ENCODE peak calls at places on chromosomes 11 and 22, in ten cellular contexts. One of them, this sample, is unnamed.

GRCh38 chr22:26589845-26590524 is at the start of gene TPST2:
- DNase-seq in CD4-positive, alpha-beta T cell: peak; percentile 74
- DNase-seq in psoas muscle: peak; percentile 81
- DNase-seq in ovary: peak; percentile 87
- DNase-seq in fibroblast of mammary gland: peak; percentile 49
- DNase-seq in GM06990: peak; percentile 85
- DNase-seq in transverse colon: peak; percentile 85
- DNase-seq in lung: peak; percentile 72
- DNase-seq in astrocyte of the spinal cord: peak; percentile 77
- DNase-seq in nephron progenitor cell: peak; percentile 83
- DNase-seq in this sample: peak; percentile 94

GRCh38 chr11:112042161-112042960 is 17.2 kb downstream of the DLAT start:
- DNase-seq in fibroblast of mammary gland: peak; percentile 26
- DNase-seq in astrocyte of the spinal cord: peak; percentile 65
- DNase-seq in nephron progenitor cell: no peak
- DNase-seq in transverse colon: no peak
- DNase-seq in GM06990: no peak
- DNase-seq in lung: no peak
- DNase-seq in CD4-positive, alpha-beta T cell: no peak
- DNase-seq in ovary: no peak
- DNase-seq in psoas muscle: no peak
- DNase-seq in this sample: no peak

GRCh38 chr11:4125141-4125540 is 30.5 kb downstream of the RRM1 start:
- DNase-seq in nephron progenitor cell: no peak
- DNase-seq in ovary: no peak
- DNase-seq in lung: no peak
- DNase-seq in GM06990: no peak
- DNase-seq in CD4-positive, alpha-beta T cell: no peak
- DNase-seq in transverse colon: no peak
- DNase-seq in astrocyte of the spinal cord: peak; percentile 13
- DNase-seq in fibroblast of mammary gland: peak; percentile 5
- DNase-seq in psoas muscle: no peak
- DNase-seq in this sample: no peak

GRCh38 chr11:128724891-128725611 is 31.2 kb downstream of the FLI1 start:
- DNase-seq in astrocyte of the spinal cord: no peak
- DNase-seq in psoas muscle: no peak
- DNase-seq in nephron progenitor cell: no peak
- DNase-seq in fibroblast of mammary gland: no peak
- DNase-seq in transverse colon: no peak
- DNase-seq in ovary: no peak
- DNase-seq in GM06990: no peak
- DNase-seq in lung: no peak
- DNase-seq in CD4-positive, alpha-beta T cell: peak; percentile 25
- DNase-seq in this sample: no peak

GRCh38 chr22:31532060-31532459 is 35.7 kb downstream of the SFI1 start:
- DNase-seq in nephron progenitor cell: no peak
- DNase-seq in fibroblast of mammary gland: no peak
- DNase-seq in transverse colon: no peak
- DNase-seq in CD4-positive, alpha-beta T cell: no peak
- DNase-seq in ovary: no peak
- DNase-seq in psoas muscle: no peak
- DNase-seq in GM06990: no peak
- DNase-seq in lung: no peak
- DNase-seq in astrocyte of the spinal cord: peak; percentile 6
- DNase-seq in this sample: no peak

GRCh38 chr11:123681007-123681406 is 26.6 kb upstream of the SCN3B start:
- DNase-seq in ovary: no peak
- DNase-seq in GM06990: peak; percentile 6
- DNase-seq in psoas muscle: no peak
- DNase-seq in nephron progenitor cell: no peak
- DNase-seq in fibroblast of mammary gland: no peak
- DNase-seq in transverse colon: no peak
- DNase-seq in astrocyte of the spinal cord: no peak
- DNase-seq in lung: no peak
- DNase-seq in CD4-positive, alpha-beta T cell: no peak
- DNase-seq in this sample: no peak

GRCh38 chr11:56876621-56877312 is 111.9 kb upstream of the OR5AK2 start:
- DNase-seq in GM06990: no peak
- DNase-seq in ovary: no peak
- DNase-seq in transverse colon: no peak
- DNase-seq in nephron progenitor cell: no peak
- DNase-seq in CD4-positive, alpha-beta T cell: no peak
- DNase-seq in fibroblast of mammary gland: peak; percentile 76
- DNase-seq in lung: no peak
- DNase-seq in astrocyte of the spinal cord: peak; percentile 0
- DNase-seq in psoas muscle: no peak
- DNase-seq in this sample: no peak

GRCh38 chr11:66361502-66361941 is 10.0 kb downstream of the SLC29A2 start:
- DNase-seq in ovary: no peak
- DNase-seq in psoas muscle: no peak
- DNase-seq in lung: no peak
- DNase-seq in transverse colon: no peak
- DNase-seq in nephron progenitor cell: no peak
- DNase-seq in fibroblast of mammary gland: no peak
- DNase-seq in CD4-positive, alpha-beta T cell: no peak
- DNase-seq in GM06990: no peak
- DNase-seq in astrocyte of the spinal cord: no peak
- DNase-seq in this sample: peak; percentile 4

GRCh38 chr22:44326549-44326881 is 13.8 kb upstream of the SHISAL1 start:
- DNase-seq in transverse colon: no peak
- DNase-seq in GM06990: no peak
- DNase-seq in lung: no peak
- DNase-seq in nephron progenitor cell: no peak
- DNase-seq in psoas muscle: no peak
- DNase-seq in CD4-positive, alpha-beta T cell: no peak
- DNase-seq in fibroblast of mammary gland: no peak
- DNase-seq in astrocyte of the spinal cord: no peak
- DNase-seq in ovary: no peak
- DNase-seq in this sample: no peak
- TF ChIP-seq CTCF in transverse colon: no peak
- TF ChIP-seq CTCF in GM06990: no peak
- TF ChIP-seq CTCF in lung: no peak
- TF ChIP-seq CTCF in nephron progenitor cell: no peak
- TF ChIP-seq CTCF in psoas muscle: no peak
- TF ChIP-seq CTCF in CD4-positive, alpha-beta T cell: no peak
- TF ChIP-seq CTCF in fibroblast of mammary gland: no peak
- TF ChIP-seq CTCF in astrocyte of the spinal cord: no peak
- TF ChIP-seq CTCF in ovary: no peak
- TF ChIP-seq CTCF in this sample: no peak

DNA sequence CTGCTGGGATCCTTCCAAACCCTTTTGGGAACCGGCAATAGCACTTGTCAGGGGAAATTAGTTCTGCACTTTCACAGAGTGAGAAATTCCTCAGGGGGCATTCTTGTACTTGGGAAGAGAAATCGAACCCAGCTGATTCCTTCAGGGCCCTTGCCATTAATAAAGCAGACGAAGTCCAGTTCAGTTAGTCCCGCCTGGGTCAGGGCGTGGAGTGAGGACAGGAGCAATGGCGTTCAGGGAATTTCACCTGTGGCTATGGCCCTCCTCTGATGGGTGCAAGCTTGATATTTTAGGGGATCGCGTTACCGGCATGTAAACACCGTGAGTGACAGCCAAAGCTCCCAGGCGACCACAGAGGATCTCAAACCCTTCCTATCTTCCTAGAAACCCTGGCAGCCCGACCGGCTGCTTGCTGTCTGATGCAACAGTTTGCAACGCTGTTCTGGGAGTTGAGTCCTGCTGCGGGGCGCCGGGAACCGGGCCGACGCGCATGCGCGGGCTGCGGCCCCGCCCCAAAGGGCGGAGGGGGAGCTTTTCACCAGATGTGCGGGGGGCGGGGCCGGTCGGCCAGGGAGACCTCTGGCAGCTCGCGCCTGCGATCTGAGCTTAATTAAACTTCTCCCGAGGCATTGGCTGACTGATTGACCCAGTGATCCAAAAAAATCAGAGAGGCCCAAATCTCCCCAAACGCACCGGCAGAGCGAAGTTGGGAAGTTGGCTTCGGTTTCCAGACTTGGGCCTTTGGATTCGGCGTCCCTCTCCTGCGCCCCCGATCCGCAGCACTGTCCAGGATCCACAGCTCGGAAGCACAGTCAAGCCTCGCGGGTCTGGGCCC is 34.3 kb upstream of the CREB3L1 start:
- DNase-seq in CD4-positive, alpha-beta T cell: peak; percentile 76
- DNase-seq in astrocyte of the spinal cord: peak; percentile 97
- DNase-seq in GM06990: peak; percentile 93
- DNase-seq in ovary: peak; percentile 96
- DNase-seq in fibroblast of mammary gland: peak; percentile 93
- DNase-seq in lung: peak; percentile 92
- DNase-seq in transverse colon: peak; percentile 95
- DNase-seq in nephron progenitor cell: peak; percentile 97
- DNase-seq in psoas muscle: peak; percentile 95
- DNase-seq in this sample: peak; percentile 96
- TF ChIP-seq CTCF in CD4-positive, alpha-beta T cell: no peak
- TF ChIP-seq CTCF in astrocyte of the spinal cord: no peak
- TF ChIP-seq CTCF in GM06990: peak; percentile 4
- TF ChIP-seq CTCF in ovary: peak; percentile 8
- TF ChIP-seq CTCF in fibroblast of mammary gland: no peak
- TF ChIP-seq CTCF in lung: no peak
- TF ChIP-seq CTCF in transverse colon: no peak
- TF ChIP-seq CTCF in nephron progenitor cell: no peak
- TF ChIP-seq CTCF in psoas muscle: no peak
- TF ChIP-seq CTCF in this sample: no peak

GRCh38 chr11:134013518-134013917 is 55.4 kb upstream of the JAM3 start:
- DNase-seq in ovary: no peak
- DNase-seq in nephron progenitor cell: no peak
- DNase-seq in transverse colon: no peak
- DNase-seq in GM06990: no peak
- DNase-seq in lung: no peak
- DNase-seq in CD4-positive, alpha-beta T cell: no peak
- DNase-seq in fibroblast of mammary gland: no peak
- DNase-seq in psoas muscle: no peak
- DNase-seq in astrocyte of the spinal cord: no peak
- DNase-seq in this sample: no peak

GRCh38 chr11:134017773-134018430 is 51.0 kb upstream of the JAM3 start:
- DNase-seq in GM06990: no peak
- DNase-seq in psoas muscle: no peak
- DNase-seq in CD4-positive, alpha-beta T cell: no peak
- DNase-seq in astrocyte of the spinal cord: no peak
- DNase-seq in lung: no peak
- DNase-seq in transverse colon: no peak
- DNase-seq in fibroblast of mammary gland: no peak
- DNase-seq in nephron progenitor cell: no peak
- DNase-seq in ovary: no peak
- DNase-seq in this sample: no peak

GRCh38 chr11:134015541-134015940 is 53.3 kb upstream of the JAM3 start:
- DNase-seq in fibroblast of mammary gland: no peak
- DNase-seq in lung: no peak
- DNase-seq in psoas muscle: no peak
- DNase-seq in transverse colon: no peak
- DNase-seq in CD4-positive, alpha-beta T cell: no peak
- DNase-seq in astrocyte of the spinal cord: no peak
- DNase-seq in nephron progenitor cell: no peak
- DNase-seq in ovary: no peak
- DNase-seq in GM06990: no peak
- DNase-seq in this sample: no peak

GRCh38 chr11:134019500-134019899 is 49.4 kb upstream of the JAM3 start:
- DNase-seq in CD4-positive, alpha-beta T cell: no peak
- DNase-seq in GM06990: no peak
- DNase-seq in lung: no peak
- DNase-seq in astrocyte of the spinal cord: no peak
- DNase-seq in ovary: no peak
- DNase-seq in psoas muscle: no peak
- DNase-seq in fibroblast of mammary gland: no peak
- DNase-seq in nephron progenitor cell: no peak
- DNase-seq in transverse colon: no peak
- DNase-seq in this sample: no peak

DNA sequence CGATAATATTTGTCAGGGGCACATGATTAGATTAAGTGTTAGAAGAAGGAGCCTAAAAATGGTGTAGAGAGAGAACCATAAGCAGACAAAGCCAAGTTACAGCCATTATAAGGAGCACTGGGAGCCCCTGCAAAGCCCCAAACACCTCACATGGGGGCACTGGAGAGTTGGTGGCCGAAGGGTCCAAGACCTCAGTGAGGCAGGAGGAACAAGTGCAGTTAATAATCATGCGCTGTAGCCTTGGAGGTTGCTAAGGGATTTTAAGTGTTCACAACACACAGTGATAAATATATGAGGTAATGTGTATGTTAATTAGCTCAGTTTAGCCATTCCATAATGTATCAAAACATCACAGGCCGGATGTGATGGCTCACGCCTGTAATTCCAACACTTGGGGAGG is 54.4 kb upstream of the JAM3 start:
- DNase-seq in CD4-positive, alpha-beta T cell: no peak
- DNase-seq in lung: no peak
- DNase-seq in GM06990: no peak
- DNase-seq in astrocyte of the spinal cord: no peak
- DNase-seq in psoas muscle: no peak
- DNase-seq in nephron progenitor cell: no peak
- DNase-seq in transverse colon: no peak
- DNase-seq in ovary: no peak
- DNase-seq in fibroblast of mammary gland: no peak
- DNase-seq in this sample: no peak
- TF ChIP-seq CTCF in CD4-positive, alpha-beta T cell: no peak
- TF ChIP-seq CTCF in lung: no peak
- TF ChIP-seq CTCF in GM06990: peak; percentile 27
- TF ChIP-seq CTCF in astrocyte of the spinal cord: peak; percentile 30
- TF ChIP-seq CTCF in psoas muscle: no peak
- TF ChIP-seq CTCF in nephron progenitor cell: peak; percentile 50
- TF ChIP-seq CTCF in transverse colon: peak; percentile 18
- TF ChIP-seq CTCF in ovary: no peak
- TF ChIP-seq CTCF in fibroblast of mammary gland: peak; percentile 28
- TF ChIP-seq CTCF in this sample: no peak

GRCh38 chr11:69949327-69949726 is 128.8 kb upstream of the ANO1 start:
- DNase-seq in CD4-positive, alpha-beta T cell: no peak
- DNase-seq in GM06990: no peak
- DNase-seq in fibroblast of mammary gland: peak; percentile 34
- DNase-seq in ovary: no peak
- DNase-seq in astrocyte of the spinal cord: peak; percentile 89
- DNase-seq in psoas muscle: no peak
- DNase-seq in lung: no peak
- DNase-seq in transverse colon: no peak
- DNase-seq in nephron progenitor cell: no peak
- DNase-seq in this sample: no peak

GRCh38 chr11:69948256-69949141 is 129.3 kb upstream of the FGF3 start:
- DNase-seq in fibroblast of mammary gland: no peak
- DNase-seq in lung: no peak
- DNase-seq in transverse colon: peak; percentile 48
- DNase-seq in GM06990: no peak
- DNase-seq in astrocyte of the spinal cord: peak; percentile 41
- DNase-seq in ovary: no peak
- DNase-seq in nephron progenitor cell: no peak
- DNase-seq in psoas muscle: no peak
- DNase-seq in CD4-positive, alpha-beta T cell: no peak
- DNase-seq in this sample: no peak

GRCh38 chr11:69950621-69951020 is 127.5 kb upstream of the ANO1 start:
- DNase-seq in GM06990: no peak
- DNase-seq in fibroblast of mammary gland: no peak
- DNase-seq in transverse colon: no peak
- DNase-seq in ovary: no peak
- DNase-seq in lung: no peak
- DNase-seq in CD4-positive, alpha-beta T cell: no peak
- DNase-seq in astrocyte of the spinal cord: no peak
- DNase-seq in nephron progenitor cell: no peak
- DNase-seq in psoas muscle: no peak
- DNase-seq in this sample: no peak

GRCh38 chr11:69951821-69952590 is 126.1 kb upstream of the ANO1 start:
- DNase-seq in psoas muscle: no peak
- DNase-seq in ovary: no peak
- DNase-seq in GM06990: no peak
- DNase-seq in lung: no peak
- DNase-seq in transverse colon: no peak
- DNase-seq in nephron progenitor cell: no peak
- DNase-seq in fibroblast of mammary gland: no peak
- DNase-seq in CD4-positive, alpha-beta T cell: no peak
- DNase-seq in astrocyte of the spinal cord: no peak
- DNase-seq in this sample: no peak

DNA sequence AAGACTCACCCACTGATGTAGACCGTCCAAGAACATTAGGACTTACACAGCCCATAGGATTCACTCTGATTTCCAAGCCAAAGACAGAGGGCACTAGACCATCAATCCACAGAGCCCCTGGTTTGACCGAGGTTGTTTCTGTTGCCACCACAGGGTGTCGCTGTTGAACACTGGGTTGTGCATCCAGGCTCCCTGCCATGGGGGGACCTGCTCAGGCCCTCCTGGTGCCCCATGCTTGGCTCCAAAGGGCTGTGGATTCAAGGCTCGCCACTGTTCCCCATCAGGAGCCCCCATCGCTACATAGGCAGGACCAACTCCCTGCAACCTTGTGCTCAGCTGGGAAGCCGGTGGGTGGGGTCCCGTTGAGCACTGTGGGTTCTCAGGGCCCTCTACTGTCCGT is 128.0 kb upstream of the ANO1 start:
- DNase-seq in fibroblast of mammary gland: peak; percentile 15
- DNase-seq in psoas muscle: no peak
- DNase-seq in lung: no peak
- DNase-seq in GM06990: no peak
- DNase-seq in CD4-positive, alpha-beta T cell: no peak
- DNase-seq in transverse colon: peak; percentile 18
- DNase-seq in ovary: no peak
- DNase-seq in astrocyte of the spinal cord: peak; percentile 12
- DNase-seq in nephron progenitor cell: peak; percentile 60
- DNase-seq in this sample: peak; percentile 44
- TF ChIP-seq CTCF in fibroblast of mammary gland: peak; percentile 39
- TF ChIP-seq CTCF in psoas muscle: peak; percentile 16
- TF ChIP-seq CTCF in lung: no peak
- TF ChIP-seq CTCF in GM06990: peak; percentile 40
- TF ChIP-seq CTCF in CD4-positive, alpha-beta T cell: no peak
- TF ChIP-seq CTCF in transverse colon: peak; percentile 39
- TF ChIP-seq CTCF in ovary: no peak
- TF ChIP-seq CTCF in astrocyte of the spinal cord: peak; percentile 62
- TF ChIP-seq CTCF in nephron progenitor cell: peak; percentile 39
- TF ChIP-seq CTCF in this sample: no peak

This sample was measured in GM20000.